ENCODE peak calls at places on chromosomes 16 and 17, in seven cellular contexts. Z, F, Q, R, T, B and A are unnamed samples.

GRCh38 chr17:79946352-79947231 is 89.1 kb downstream of the TBC1D16 start:
- DNase-seq in Z (no peak), F (no peak), Q (no peak), R (no peak), T (no peak), B (no peak), A (no peak)

GRCh38 chr16:29784901-29785500 is 5.5 kb upstream of the KIF22 start:
- DNase-seq in Z (no peak), F (no peak), Q (peak; percentile 84), R (no peak), T (peak; percentile 66), B (peak; percentile 72), A (peak; percentile 51)

GRCh38 chr17:45809484-45809883 is 25.4 kb downstream of the CRHR1 start:
- DNase-seq in Z (no peak), F (no peak), Q (no peak), R (no peak), T (no peak), B (no peak), A (no peak)

GRCh38 chr16:87358250-87358649 is 25.3 kb downstream of the FBXO31 start:
- DNase-seq in Z (no peak), F (no peak), Q (no peak), R (no peak), T (no peak), B (no peak), A (no peak)

GRCh38 chr17:4329838-4330237 is 36.6 kb downstream of the UBE2G1 start:
- DNase-seq in Z (no peak), F (no peak), Q (no peak), R (no peak), T (no peak), B (peak; percentile 87), A (no peak)

GRCh38 chr16:58393138-58393504 is 850 bp downstream of the GINS3 start:
- DNase-seq in Z (no peak), F (no peak), Q (no peak), R (no peak), T (no peak), B (no peak), A (no peak)

GRCh38 chr16:8572919-8573724 is 17.2 kb downstream of the TMEM114 start:
- DNase-seq in Z (peak; percentile 12), F (no peak), Q (peak; percentile 18), R (peak; percentile 35), T (no peak), B (peak; percentile 65), A (no peak)

GRCh38 chr17:79851461-79851817 is 12.2 kb upstream of the CBX4 start:
- DNase-seq in Z (no peak), F (no peak), Q (no peak), R (peak; percentile 97), T (no peak), B (no peak), A (no peak)

GRCh38 chr17:62629556-62630364 is 2.3 kb downstream of the MRC2 start:
- DNase-seq in Z (no peak), F (no peak), Q (no peak), R (no peak), T (no peak), B (peak; percentile 20), A (no peak)

GRCh38 chr16:97822-98221 is 19.8 kb downstream of the MPG start:
- DNase-seq in Z (no peak), F (no peak), Q (no peak), R (no peak), T (no peak), B (no peak), A (no peak)